ENCODE peak calls at places on chromosomes 16 and 17, in seven cellular contexts. One of them, this sample, is unnamed.

GRCh38 chr17:80909635-80910034 is 82.0 kb upstream of the CHMP6 start:
- DNase-seq in GM13977: no peak
- DNase-seq in BE2C: no peak
- DNase-seq in uterus: no peak
- DNase-seq in sigmoid colon: no peak
- DNase-seq in mesothelial cell of epicardium: no peak
- DNase-seq in astrocyte of the spinal cord: no peak
- DNase-seq in this sample: no peak

GRCh38 chr17:81817758-81818147 is 13.8 kb downstream of the GCGR start:
- DNase-seq in GM13977: no peak
- DNase-seq in BE2C: no peak
- DNase-seq in uterus: no peak
- DNase-seq in sigmoid colon: no peak
- DNase-seq in mesothelial cell of epicardium: no peak
- DNase-seq in astrocyte of the spinal cord: no peak
- DNase-seq in this sample: no peak

GRCh38 chr17:71337903-71338302 is 782.9 kb upstream of the SOX9 start:
- DNase-seq in GM13977: no peak
- DNase-seq in BE2C: no peak
- DNase-seq in uterus: no peak
- DNase-seq in sigmoid colon: no peak
- DNase-seq in mesothelial cell of epicardium: no peak
- DNase-seq in astrocyte of the spinal cord: peak
- DNase-seq in this sample: no peak

GRCh38 chr17:50276588-50277356 is 2.5 kb downstream of the TMEM92 start:
- DNase-seq in GM13977: no peak
- DNase-seq in BE2C: no peak
- DNase-seq in uterus: no peak
- DNase-seq in sigmoid colon: no peak
- DNase-seq in mesothelial cell of epicardium: no peak
- DNase-seq in astrocyte of the spinal cord: no peak
- DNase-seq in this sample: no peak

GRCh38 chr17:72560303-72561247 is 439.8 kb downstream of the SOX9 start:
- DNase-seq in GM13977: peak
- DNase-seq in BE2C: peak
- DNase-seq in uterus: no peak
- DNase-seq in sigmoid colon: no peak
- DNase-seq in mesothelial cell of epicardium: peak
- DNase-seq in astrocyte of the spinal cord: peak
- DNase-seq in this sample: peak

GRCh38 chr17:33234930-33235685 is 58.0 kb downstream of the ASIC2 start:
- DNase-seq in GM13977: no peak
- DNase-seq in BE2C: peak
- DNase-seq in uterus: peak
- DNase-seq in sigmoid colon: peak
- DNase-seq in mesothelial cell of epicardium: no peak
- DNase-seq in astrocyte of the spinal cord: peak
- DNase-seq in this sample: no peak

GRCh38 chr17:41894791-41895331 is 23.9 kb downstream of the ACLY start:
- DNase-seq in GM13977: no peak
- DNase-seq in BE2C: peak
- DNase-seq in uterus: peak
- DNase-seq in sigmoid colon: peak
- DNase-seq in mesothelial cell of epicardium: no peak
- DNase-seq in astrocyte of the spinal cord: peak
- DNase-seq in this sample: no peak

GRCh38 chr17:49994085-49995054 is 654 bp downstream of the DLX3 start:
- DNase-seq in GM13977: no peak
- DNase-seq in BE2C: no peak
- DNase-seq in uterus: no peak
- DNase-seq in sigmoid colon: no peak
- DNase-seq in mesothelial cell of epicardium: no peak
- DNase-seq in astrocyte of the spinal cord: no peak
- DNase-seq in this sample: no peak

GRCh38 chr17:19262650-19263620 is 25.8 kb downstream of the EPN2 start:
- DNase-seq in GM13977: no peak
- DNase-seq in BE2C: no peak
- DNase-seq in uterus: no peak
- DNase-seq in sigmoid colon: peak
- DNase-seq in mesothelial cell of epicardium: no peak
- DNase-seq in astrocyte of the spinal cord: peak
- DNase-seq in this sample: no peak

GRCh38 chr16:17154981-17155380 is 315.8 kb downstream of the XYLT1 start:
- DNase-seq in GM13977: peak
- DNase-seq in BE2C: no peak
- DNase-seq in uterus: no peak
- DNase-seq in sigmoid colon: peak
- DNase-seq in mesothelial cell of epicardium: no peak
- DNase-seq in astrocyte of the spinal cord: no peak
- DNase-seq in this sample: no peak

GRCh38 chr17:45783593-45784292 is 377 bp upstream of the CRHR1 start:
- DNase-seq in GM13977: peak
- DNase-seq in BE2C: peak
- DNase-seq in uterus: peak
- DNase-seq in sigmoid colon: no peak
- DNase-seq in mesothelial cell of epicardium: peak
- DNase-seq in astrocyte of the spinal cord: no peak
- DNase-seq in this sample: peak

GRCh38 chr16:9479008-9479407 is 387.6 kb downstream of the HAPSTR1 start:
- DNase-seq in GM13977: no peak
- DNase-seq in BE2C: no peak
- DNase-seq in uterus: no peak
- DNase-seq in sigmoid colon: no peak
- DNase-seq in mesothelial cell of epicardium: no peak
- DNase-seq in astrocyte of the spinal cord: no peak
- DNase-seq in this sample: no peak

GRCh38 chr16:9481749-9482148 is 390.3 kb downstream of the HAPSTR1 start:
- DNase-seq in GM13977: no peak
- DNase-seq in BE2C: no peak
- DNase-seq in uterus: no peak
- DNase-seq in sigmoid colon: no peak
- DNase-seq in mesothelial cell of epicardium: no peak
- DNase-seq in astrocyte of the spinal cord: no peak
- DNase-seq in this sample: no peak

GRCh38 chr16:9480503-9480902 is 389.1 kb downstream of the HAPSTR1 start:
- DNase-seq in GM13977: no peak
- DNase-seq in BE2C: no peak
- DNase-seq in uterus: no peak
- DNase-seq in sigmoid colon: no peak
- DNase-seq in mesothelial cell of epicardium: no peak
- DNase-seq in astrocyte of the spinal cord: no peak
- DNase-seq in this sample: no peak

GRCh38 chr16:9476744-9477143 is 385.3 kb downstream of the HAPSTR1 start:
- DNase-seq in GM13977: no peak
- DNase-seq in BE2C: no peak
- DNase-seq in uterus: no peak
- DNase-seq in sigmoid colon: no peak
- DNase-seq in mesothelial cell of epicardium: no peak
- DNase-seq in astrocyte of the spinal cord: no peak
- DNase-seq in this sample: no peak
- TF ChIP-seq CTCF in GM13977: no peak
- TF ChIP-seq CTCF in BE2C: no peak
- TF ChIP-seq CTCF in uterus: no peak
- TF ChIP-seq CTCF in sigmoid colon: no peak
- TF ChIP-seq CTCF in mesothelial cell of epicardium: no peak
- TF ChIP-seq CTCF in astrocyte of the spinal cord: no peak
- TF ChIP-seq CTCF in this sample: no peak

GRCh38 chr17:57550671-57551315 is 194.3 kb downstream of the CCDC182 start:
- DNase-seq in GM13977: no peak
- DNase-seq in BE2C: no peak
- DNase-seq in uterus: no peak
- DNase-seq in sigmoid colon: no peak
- DNase-seq in mesothelial cell of epicardium: no peak
- DNase-seq in astrocyte of the spinal cord: no peak
- DNase-seq in this sample: no peak

GRCh38 chr17:57553991-57554825 is 190.9 kb downstream of the CCDC182 start:
- DNase-seq in GM13977: no peak
- DNase-seq in BE2C: no peak
- DNase-seq in uterus: no peak
- DNase-seq in sigmoid colon: no peak
- DNase-seq in mesothelial cell of epicardium: no peak
- DNase-seq in astrocyte of the spinal cord: peak
- DNase-seq in this sample: peak

GRCh38 chr17:57551321-57552079 is 193.6 kb downstream of the CCDC182 start:
- DNase-seq in GM13977: peak
- DNase-seq in BE2C: no peak
- DNase-seq in uterus: no peak
- DNase-seq in sigmoid colon: no peak
- DNase-seq in mesothelial cell of epicardium: no peak
- DNase-seq in astrocyte of the spinal cord: no peak
- DNase-seq in this sample: no peak

GRCh38 chr17:57553525-57553924 is 191.6 kb downstream of the CCDC182 start:
- DNase-seq in GM13977: no peak
- DNase-seq in BE2C: no peak
- DNase-seq in uterus: no peak
- DNase-seq in sigmoid colon: no peak
- DNase-seq in mesothelial cell of epicardium: no peak
- DNase-seq in astrocyte of the spinal cord: peak
- DNase-seq in this sample: no peak

DNA sequence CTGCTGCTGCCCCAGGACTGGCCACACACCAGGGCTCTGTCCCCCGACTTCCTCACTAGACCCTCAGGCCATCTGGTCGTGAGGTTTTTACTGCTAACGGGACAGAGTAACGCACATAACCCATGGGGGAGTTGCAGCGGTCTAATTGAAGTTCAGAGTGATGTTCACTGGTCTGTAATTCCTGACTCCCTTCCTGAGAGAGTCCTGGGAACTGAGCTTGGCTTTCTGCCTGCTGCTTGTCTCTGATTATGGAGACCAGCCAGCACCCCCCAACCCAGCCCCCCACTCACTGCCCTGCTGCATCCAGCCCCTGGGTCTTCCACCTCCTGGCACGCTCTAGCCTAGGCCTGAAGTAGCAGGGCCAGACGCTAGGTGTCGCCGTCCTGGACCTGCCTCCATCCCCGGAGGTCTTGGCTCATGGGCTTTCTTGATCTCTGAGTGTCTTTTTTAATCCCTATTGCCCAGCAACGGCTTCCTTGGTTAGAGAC is 192.9 kb downstream of the CCDC182 start:
- DNase-seq in GM13977: peak
- DNase-seq in BE2C: peak
- DNase-seq in uterus: peak
- DNase-seq in sigmoid colon: no peak
- DNase-seq in mesothelial cell of epicardium: peak
- DNase-seq in astrocyte of the spinal cord: peak
- DNase-seq in this sample: peak
- TF ChIP-seq CTCF in GM13977: peak
- TF ChIP-seq CTCF in BE2C: peak
- TF ChIP-seq CTCF in uterus: peak
- TF ChIP-seq CTCF in sigmoid colon: no peak
- TF ChIP-seq CTCF in mesothelial cell of epicardium: peak
- TF ChIP-seq CTCF in astrocyte of the spinal cord: peak
- TF ChIP-seq CTCF in this sample: peak

GRCh38 chr16:47162670-47163420 is 19.1 kb upstream of the NETO2 start:
- DNase-seq in GM13977: no peak
- DNase-seq in BE2C: no peak
- DNase-seq in uterus: no peak
- DNase-seq in sigmoid colon: no peak
- DNase-seq in mesothelial cell of epicardium: no peak
- DNase-seq in astrocyte of the spinal cord: no peak
- DNase-seq in this sample: no peak
- TF ChIP-seq CTCF in GM13977: no peak
- TF ChIP-seq CTCF in BE2C: peak
- TF ChIP-seq CTCF in uterus: no peak
- TF ChIP-seq CTCF in sigmoid colon: no peak
- TF ChIP-seq CTCF in mesothelial cell of epicardium: no peak
- TF ChIP-seq CTCF in astrocyte of the spinal cord: no peak
- TF ChIP-seq CTCF in this sample: no peak

GRCh38 chr17:34584805-34585416 is 5.5 kb downstream of the TMEM132E start:
- DNase-seq in GM13977: no peak
- DNase-seq in BE2C: peak
- DNase-seq in uterus: no peak
- DNase-seq in sigmoid colon: no peak
- DNase-seq in mesothelial cell of epicardium: no peak
- DNase-seq in astrocyte of the spinal cord: peak
- DNase-seq in this sample: no peak
- TF ChIP-seq CTCF in GM13977: no peak
- TF ChIP-seq CTCF in BE2C: peak
- TF ChIP-seq CTCF in uterus: no peak
- TF ChIP-seq CTCF in sigmoid colon: no peak
- TF ChIP-seq CTCF in mesothelial cell of epicardium: no peak
- TF ChIP-seq CTCF in astrocyte of the spinal cord: peak
- TF ChIP-seq CTCF in this sample: no peak

GRCh38 chr16:48500981-48501380 is 109.0 kb downstream of the N4BP1 start:
- DNase-seq in GM13977: no peak
- DNase-seq in BE2C: no peak
- DNase-seq in uterus: no peak
- DNase-seq in sigmoid colon: no peak
- DNase-seq in mesothelial cell of epicardium: no peak
- DNase-seq in astrocyte of the spinal cord: no peak
- DNase-seq in this sample: no peak
- TF ChIP-seq CTCF in GM13977: no peak
- TF ChIP-seq CTCF in BE2C: no peak
- TF ChIP-seq CTCF in uterus: no peak
- TF ChIP-seq CTCF in sigmoid colon: no peak
- TF ChIP-seq CTCF in mesothelial cell of epicardium: no peak
- TF ChIP-seq CTCF in astrocyte of the spinal cord: no peak
- TF ChIP-seq CTCF in this sample: no peak

GRCh38 chr16:62208934-62209333 is 172.7 kb upstream of the CDH8 start:
- DNase-seq in GM13977: no peak
- DNase-seq in BE2C: no peak
- DNase-seq in uterus: no peak
- DNase-seq in sigmoid colon: no peak
- DNase-seq in mesothelial cell of epicardium: no peak
- DNase-seq in astrocyte of the spinal cord: no peak
- DNase-seq in this sample: no peak

DNA sequence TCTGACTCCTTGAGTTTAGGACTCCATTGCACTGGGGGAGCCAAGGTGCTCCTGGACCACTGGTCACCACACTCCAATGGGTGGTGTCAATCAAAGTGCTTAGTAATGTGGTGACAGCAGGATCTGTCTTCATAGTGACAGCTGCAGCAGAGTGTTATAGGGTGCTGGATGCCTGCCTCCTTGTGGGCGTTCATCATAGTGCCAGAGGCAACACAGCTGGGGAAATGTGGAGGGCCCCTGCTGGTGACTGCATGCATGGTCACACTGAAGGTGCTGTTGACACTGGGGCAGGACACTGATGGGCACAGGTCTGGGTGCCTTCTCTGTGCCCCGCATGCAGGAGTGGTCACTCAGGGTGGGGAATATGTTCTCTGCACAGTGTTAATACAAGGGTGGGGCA is 177.5 kb upstream of the CDH8 start:
- DNase-seq in GM13977: no peak
- DNase-seq in BE2C: peak
- DNase-seq in uterus: no peak
- DNase-seq in sigmoid colon: no peak
- DNase-seq in mesothelial cell of epicardium: no peak
- DNase-seq in astrocyte of the spinal cord: no peak
- DNase-seq in this sample: no peak
- TF ChIP-seq CTCF in GM13977: peak
- TF ChIP-seq CTCF in BE2C: peak
- TF ChIP-seq CTCF in uterus: no peak
- TF ChIP-seq CTCF in sigmoid colon: no peak
- TF ChIP-seq CTCF in mesothelial cell of epicardium: peak
- TF ChIP-seq CTCF in astrocyte of the spinal cord: no peak
- TF ChIP-seq CTCF in this sample: no peak